ENCODE peak calls at places on chromosomes 3 and 15, in five cellular contexts. O is neuronal stem cell, C is fibroblast of lung, Z is stomach, L is mucosa of descending colon. U is an unnamed sample. For H3K4me1, the result is how much of the 10 kb centered on the place peaks cover.

GRCh38 chr3:79521221-79521848 is 246.5 kb downstream of the ROBO1 start:
- DNase-seq in L (no peak), Z (no peak), C (peak), O (peak), U (peak)

GRCh38 chr15:55823191-55823670 is 80.3 kb upstream of the PRTG start:
- DNase-seq in L (no peak), O (no peak), C (peak), Z (no peak), U (no peak)

GRCh38 chr3:27666708-27667107 is 55.4 kb downstream of the EOMES start:
- DNase-seq in O (peak), Z (no peak), C (peak), L (peak), U (no peak)

GRCh38 chr3:183817639-183818038 is 7.7 kb downstream of the MAP6D1 start:
- DNase-seq in O (no peak), C (no peak), Z (no peak), L (no peak), U (no peak)

GRCh38 chr3:187104956-187105355 is 34.3 kb downstream of the RPL39L start:
- DNase-seq in O (no peak), L (no peak), Z (no peak), C (peak), U (no peak)

GRCh38 chr3:46369675-46370132 is 1.0 kb upstream of the CCR5 start:
- DNase-seq in L (no peak), Z (no peak), O (no peak), C (no peak), U (no peak)

GRCh38 chr3:180983136-180983535 is 6.4 kb downstream of the DNAJC19 start:
- DNase-seq in Z (no peak), O (no peak), C (no peak), L (no peak), U (no peak)

GRCh38 chr3:39128951-39129350 is 21.5 kb downstream of the TTC21A start:
- DNase-seq in Z (no peak), O (no peak), L (no peak), C (no peak), U (peak)

GRCh38 chr3:15797600-15798303 is at the start of gene ANKRD28:
- DNase-seq in C (peak), O (peak), Z (no peak), L (no peak), U (no peak)
- H3K4me1 ChIP-seq in C (under half), O (under half), Z (under half), L (under half), U (under half)

GRCh38 chr15:49154799-49155109 is 645 bp downstream of the COPS2 start:
- DNase-seq in O (no peak), L (no peak), Z (no peak), C (no peak), U (no peak)

GRCh38 chr15:49155110-49155833 is at the start of gene COPS2:
- DNase-seq in C (peak), Z (peak), O (peak), L (peak), U (peak)

GRCh38 chr15:49151831-49152230 is 3.6 kb downstream of the COPS2 start:
- DNase-seq in C (no peak), L (no peak), Z (no peak), O (no peak), U (no peak)

GRCh38 chr15:49154359-49154758 is 1.0 kb downstream of the COPS2 start:
- DNase-seq in Z (no peak), C (no peak), L (no peak), O (no peak), U (no peak)

DNA sequence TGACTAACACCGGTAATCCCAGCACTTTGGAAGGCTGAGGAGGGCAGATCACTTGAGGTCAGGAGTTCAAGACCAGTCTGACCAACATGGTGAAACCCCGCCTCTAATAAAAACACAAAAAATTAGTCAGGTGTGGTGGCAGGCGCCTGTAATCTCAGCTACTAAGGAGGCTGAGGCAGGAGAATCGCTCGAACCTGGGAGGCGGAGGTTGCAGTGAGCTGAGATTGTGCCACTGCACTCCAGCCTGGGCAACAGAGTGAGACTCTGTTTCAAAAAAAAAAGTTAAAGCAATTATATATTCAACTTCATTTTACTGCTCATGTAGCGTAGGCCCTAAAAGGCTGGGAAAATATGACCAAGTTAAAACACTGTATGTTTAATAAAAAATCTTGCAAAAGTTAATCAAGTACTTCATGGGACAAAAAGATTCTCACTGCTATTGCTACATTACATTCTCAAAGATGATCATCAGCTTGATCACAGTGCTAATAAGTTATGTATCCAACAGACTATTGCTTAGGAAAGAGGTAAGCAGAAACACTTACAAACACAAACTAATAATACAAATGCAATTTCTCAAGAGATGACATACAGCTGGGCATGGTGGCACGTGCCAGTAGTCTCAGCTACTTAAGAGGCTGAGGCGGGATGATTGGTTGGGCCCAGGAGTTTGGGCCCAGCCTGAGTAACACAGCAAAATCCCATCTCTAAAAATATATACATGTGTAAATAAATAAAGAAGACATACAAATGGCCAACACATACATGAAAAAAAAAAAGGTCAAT is 2.7 kb downstream of the COPS2 start:
- DNase-seq in Z (no peak), O (no peak), L (no peak), C (no peak), U (no peak)
- H3K4me3 ChIP-seq in Z (no peak), O (no peak), L (no peak), C (no peak), U (no peak)

GRCh38 chr3:62414786-62415185 is 41.4 kb upstream of the FEZF2 start:
- DNase-seq in O (peak), C (no peak), L (no peak), Z (no peak), U (no peak)
- H3K4me1 ChIP-seq in O (under half), C (under half), L (under half), Z (under half), U (under half)

GRCh38 chr3:129001101-129001816 is at the start of gene EFCC1:
- DNase-seq in Z (no peak), L (peak), C (peak), O (peak), U (no peak)
- H3K4me3 ChIP-seq in Z (peak), L (peak), C (no peak), O (peak), U (no peak)

GRCh38 chr3:41202075-41202833 is 2.9 kb downstream of the CTNNB1 start:
- DNase-seq in L (no peak), Z (no peak), O (no peak), C (no peak), U (no peak)
- H3K4me1 ChIP-seq in L (under half), Z (half or more), O (under half), C (under half), U (under half)

GRCh38 chr3:49131576-49131975 is 1.3 kb downstream of the LAMB2 start:
- DNase-seq in O (no peak), L (no peak), C (no peak), Z (no peak), U (no peak)
- H3K4me3 ChIP-seq in O (peak), L (no peak), C (peak), Z (peak), U (peak)

GRCh38 chr15:98151098-98151497 is 190.6 kb downstream of the ARRDC4 start:
- DNase-seq in Z (no peak), O (no peak), L (no peak), C (no peak), U (no peak)
- H3K4me1 ChIP-seq in Z (under half), O (under half), L (under half), C (under half), U (under half)

U was measured in Caco-2.